ENCODE peak calls at places on chromosomes 3 and 15, in four cellular contexts. O is H1, K is right lobe of liver, C is heart left ventricle. D is an unnamed sample.

GRCh38 chr3:69744507-69744906 is 5.2 kb downstream of the MITF start:
- DNase-seq in O (no peak), K (no peak), C (no peak), D (no peak)

GRCh38 chr3:5073374-5074085 is 48.6 kb upstream of the ARL8B start:
- DNase-seq in O (no peak), K (no peak), C (no peak), D (no peak)

GRCh38 chr3:177491301-177492031 is 294.2 kb upstream of the TBL1XR1 start:
- DNase-seq in O (no peak), K (no peak), C (peak; percentile 25), D (no peak)

GRCh38 chr3:42613462-42613861 is 13.0 kb downstream of the NKTR start:
- DNase-seq in O (no peak), K (no peak), C (no peak), D (no peak)

GRCh38 chr3:143644370-143645089 is 203.7 kb downstream of the SLC9A9 start:
- DNase-seq in O (peak; percentile 43), K (peak; percentile 19), C (peak; percentile 35), D (peak; percentile 78)

GRCh38 chr15:48643776-48644497 is 1.6 kb downstream of the FBN1 start:
- DNase-seq in O (no peak), K (no peak), C (no peak), D (no peak)

GRCh38 chr15:99967841-99968371 is 234.7 kb upstream of the LYSMD4 start:
- DNase-seq in O (no peak), K (no peak), C (no peak), D (no peak)

GRCh38 chr15:76449455-76449854 is 112.9 kb downstream of the ISL2 start:
- DNase-seq in O (no peak), K (no peak), C (no peak), D (no peak)

GRCh38 chr3:128343287-128344045 is 123.2 kb downstream of the DNAJB8 start:
- DNase-seq in O (no peak), K (peak; percentile 5), C (no peak), D (no peak)

GRCh38 chr3:106229495-106230278 is 360.9 kb upstream of the CBLB start:
- DNase-seq in O (no peak), K (no peak), C (no peak), D (no peak)

GRCh38 chr3:56976666-56977560 is 83.6 kb upstream of the SPATA12 start:
- DNase-seq in O (no peak), K (no peak), C (no peak), D (no peak)

GRCh38 chr3:99659965-99660364 is 21.6 kb downstream of the COL8A1 start:
- DNase-seq in O (no peak), K (no peak), C (no peak), D (peak; percentile 46)

GRCh38 chr3:96754128-96754527 is 60.3 kb upstream of the EPHA6 start:
- DNase-seq in O (no peak), K (no peak), C (no peak), D (no peak)

GRCh38 chr15:80923668-80924067 is 66.0 kb downstream of the MESD start:
- DNase-seq in O (no peak), K (no peak), C (no peak), D (no peak)

GRCh38 chr3:158260392-158260791 is 150.5 kb downstream of the RSRC1 start:
- DNase-seq in O (no peak), K (no peak), C (no peak), D (peak; percentile 47)

GRCh38 chr3:32239638-32240550 is 1.4 kb downstream of the CMTM8 start:
- DNase-seq in O (no peak), K (peak; percentile 33), C (no peak), D (peak; percentile 18)

GRCh38 chr3:161069441-161070251 is 35.5 kb downstream of the B3GALNT1 start:
- DNase-seq in O (no peak), K (no peak), C (no peak), D (peak; percentile 68)

GRCh38 chr3:70849911-70850699 is 537.7 kb upstream of the MDFIC2 start:
- DNase-seq in O (no peak), K (peak; percentile 16), C (no peak), D (peak; percentile 18)

GRCh38 chr3:174466471-174467054 is 392.6 kb upstream of the NAALADL2 start:
- DNase-seq in O (no peak), K (no peak), C (no peak), D (no peak)

GRCh38 chr3:158731938-158732855 is at the start of gene RARRES1:
- DNase-seq in O (no peak), K (peak; percentile 84), C (peak; percentile 71), D (peak; percentile 77)

GRCh38 chr15:45719490-45719889 is 84.7 kb downstream of the SQOR start:
- DNase-seq in O (no peak), K (no peak), C (no peak), D (no peak)

GRCh38 chr15:40357723-40358491 is at the start of gene DISP2:
- DNase-seq in O (no peak), K (peak; percentile 93), C (peak; percentile 90), D (peak; percentile 90)

GRCh38 chr3:141403576-141403975 is 35.3 kb downstream of the ZBTB38 start:
- DNase-seq in O (no peak), K (no peak), C (no peak), D (no peak)

GRCh38 chr15:95565702-95566101 is 764.8 kb upstream of the NR2F2 start:
- DNase-seq in O (no peak), K (no peak), C (no peak), D (no peak)

GRCh38 chr3:14317057-14317553 is 85.3 kb upstream of the SLC6A6 start:
- DNase-seq in O (no peak), K (no peak), C (no peak), D (no peak)

GRCh38 chr15:89526181-89526580 is 29.8 kb upstream of the RHCG start:
- DNase-seq in O (no peak), K (no peak), C (no peak), D (no peak)

GRCh38 chr3:117600666-117601065 is 891.1 kb downstream of the TUSC7 start:
- DNase-seq in O (no peak), K (no peak), C (no peak), D (no peak)

GRCh38 chr3:36905545-36905944 is 39.3 kb downstream of the TRANK1 start:
- DNase-seq in O (no peak), K (no peak), C (no peak), D (no peak)

GRCh38 chr15:34941181-34941580 is 28.4 kb downstream of the AQR start:
- DNase-seq in O (no peak), K (no peak), C (no peak), D (no peak)

GRCh38 chr3:61381745-61382392 is 130.6 kb upstream of the FHIT start:
- DNase-seq in O (no peak), K (no peak), C (no peak), D (no peak)

GRCh38 chr15:35738370-35738769 is 192.4 kb upstream of the DPH6 start:
- DNase-seq in O (no peak), K (no peak), C (no peak), D (no peak)

DNA sequence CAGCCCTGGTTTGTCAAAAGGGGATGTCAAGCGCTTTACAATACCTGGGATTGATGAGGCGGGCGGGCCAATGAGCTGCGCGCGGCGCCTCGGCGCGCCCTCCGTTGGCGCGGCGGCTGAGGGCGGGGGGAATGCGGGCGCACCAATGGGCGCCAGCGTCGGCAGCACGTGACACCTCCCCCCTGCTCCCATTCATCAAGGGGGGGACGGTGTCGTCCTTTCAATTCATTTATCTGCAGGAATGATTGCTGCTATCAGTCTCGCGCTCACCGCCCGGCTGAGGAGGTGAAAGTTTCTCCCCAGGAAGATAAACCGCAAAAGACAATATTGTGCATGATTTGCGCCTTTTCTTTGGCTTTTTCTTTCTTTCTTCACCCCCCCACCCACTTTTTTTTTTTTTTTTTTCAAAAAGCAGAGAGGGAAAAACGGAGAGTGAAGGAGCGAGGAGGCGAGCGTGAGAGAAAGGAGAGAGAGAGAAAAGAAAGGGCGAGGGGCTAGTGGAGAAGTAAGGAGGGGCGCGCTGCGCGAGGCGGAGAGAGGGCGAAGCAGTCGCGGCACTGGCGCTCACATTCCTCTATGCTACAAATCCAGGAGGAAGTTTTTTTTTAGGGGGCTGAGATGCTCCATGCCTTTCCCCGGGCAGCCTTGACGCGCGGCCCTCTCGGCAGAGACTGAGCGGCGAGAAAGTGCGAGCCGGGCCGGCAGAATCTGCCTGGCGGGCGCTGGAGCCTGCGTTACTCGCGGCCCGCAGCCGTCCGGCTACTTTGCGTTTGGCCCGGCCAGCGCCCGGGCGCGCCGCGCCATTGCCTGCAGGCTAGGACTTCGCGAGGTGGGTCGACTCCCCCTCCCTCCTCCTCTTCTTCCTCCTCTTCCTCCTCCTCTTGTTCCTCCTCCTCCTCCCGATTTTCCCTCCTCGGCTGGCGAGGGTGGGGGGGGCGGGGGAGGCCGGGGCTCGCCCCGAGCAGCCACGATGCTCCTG is at the start of gene ZIC1:
- DNase-seq in O (no peak), K (no peak), C (no peak), D (no peak)
- TF ChIP-seq POLR2A in O (no peak), K (no peak), C (no peak), D (no peak)

DNA sequence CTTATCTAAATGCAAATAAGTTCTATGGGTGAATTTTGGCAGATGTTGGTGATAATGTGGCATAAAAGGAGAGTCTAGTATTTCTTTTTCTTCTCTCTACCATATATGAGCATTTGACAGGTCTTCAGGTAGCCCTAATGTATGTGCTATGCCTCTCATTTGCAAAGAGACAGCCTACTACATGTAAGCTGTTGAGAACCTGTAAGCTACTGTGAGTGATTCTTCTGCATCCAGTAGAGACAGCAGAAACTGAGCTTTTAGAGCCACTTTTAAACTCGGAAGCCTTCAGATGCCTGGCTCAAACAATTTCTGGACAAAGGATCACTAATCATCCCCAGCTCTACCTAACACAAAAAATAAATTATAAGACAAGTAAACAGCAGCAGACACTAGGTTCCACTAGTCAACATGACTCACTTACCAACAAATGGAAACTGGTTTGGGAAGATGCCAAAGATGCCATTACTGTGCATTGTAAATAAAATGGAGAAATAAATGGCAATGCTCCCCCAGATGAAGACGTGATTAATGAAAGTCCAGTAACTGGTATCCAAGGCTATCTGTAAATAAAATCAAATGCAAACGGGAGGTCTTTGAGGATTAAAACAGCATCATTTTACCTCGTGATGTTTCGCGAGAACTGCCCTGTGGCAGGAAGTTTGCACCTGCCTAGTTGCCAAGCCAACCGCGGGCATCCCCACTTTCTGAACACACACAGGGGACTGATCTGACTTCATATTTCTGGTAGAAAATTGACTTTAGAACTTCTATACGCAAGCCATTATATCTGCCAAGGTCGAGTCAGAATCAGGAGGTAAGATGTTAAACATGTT is 245.3 kb downstream of the DTWD1 start:
- DNase-seq in O (no peak), K (no peak), C (no peak), D (no peak)
- H3K36me3 ChIP-seq in O (no peaks in the 10 kb centered on the region), K (no peaks in the 10 kb centered on the region), C (no peaks in the 10 kb centered on the region), D (no peaks in the 10 kb centered on the region)

GRCh38 chr3:149576071-149576564 is 81.7 kb downstream of the WWTR1 start:
- DNase-seq in O (no peak), K (no peak), C (peak; percentile 37), D (no peak)
- H3K4me1 ChIP-seq in O (peaks cover 12% of the 10 kb centered on the region), K (peaks cover 15% of the 10 kb centered on the region), C (peaks cover 88% of the 10 kb centered on the region), D (peaks cover 39% of the 10 kb centered on the region)

DNA sequence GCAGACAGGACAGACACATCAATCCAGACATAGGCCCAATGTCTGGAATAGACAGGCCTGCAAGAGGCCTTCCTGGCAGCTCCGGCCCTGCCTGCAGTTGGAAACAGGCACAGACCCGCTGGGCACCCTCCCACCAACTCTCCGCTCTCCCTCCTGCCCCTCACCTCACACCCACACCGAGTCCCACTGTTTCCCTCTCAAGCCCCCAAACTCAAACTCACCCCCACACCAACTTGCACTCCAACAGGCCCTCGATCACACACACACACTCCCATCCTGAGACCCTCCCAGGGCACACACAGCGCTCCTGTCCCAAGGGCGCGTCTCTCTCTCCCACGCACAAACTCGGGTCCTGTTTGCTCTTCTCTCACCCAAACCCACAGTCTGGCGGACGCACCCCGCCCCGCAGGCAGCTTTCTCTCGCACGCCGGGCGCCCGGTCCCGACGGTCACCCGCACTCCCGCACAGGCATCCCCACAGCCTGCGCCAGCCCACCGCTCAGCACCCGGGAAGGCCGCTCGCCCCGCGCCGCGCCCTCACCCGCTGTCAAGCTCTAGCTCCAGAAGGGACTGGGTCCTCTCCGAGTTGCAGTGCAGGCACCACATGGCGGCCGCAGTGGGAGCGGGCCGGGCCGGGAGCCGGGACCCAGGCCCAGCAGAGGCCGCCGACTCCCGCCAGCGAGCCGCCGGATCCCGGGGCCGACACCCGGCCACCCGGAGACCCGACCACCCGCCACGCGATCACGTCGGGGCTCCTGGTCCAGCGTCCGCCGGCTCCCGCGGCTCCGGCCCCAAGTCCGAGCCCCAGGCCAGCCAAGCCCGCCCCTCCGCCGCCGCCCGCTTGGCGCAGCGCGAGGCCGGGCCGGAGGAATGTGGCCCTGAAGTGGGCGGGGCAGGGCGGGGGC is 106.1 kb downstream of the IQSEC1 start:
- DNase-seq in O (no peak), K (no peak), C (no peak), D (peak; percentile 23)
- TF ChIP-seq POLR2A in O (peak; percentile 72), K (peak; percentile 61), C (peak; percentile 54), D (no peak)

D was measured in thyroid gland.